ENCODE peak calls at places on chromosome X, in four cellular contexts. Y, L, M and K are unnamed samples.

GRCh38 chrX:12138366-12139313 is at the start of gene FRMPD4:
- DNase-seq in Y (no peak), L (no peak), M (no peak), K (peak)

GRCh38 chrX:47690175-47690574 is 31.2 kb upstream of the UXT start:
- DNase-seq in Y (no peak), L (no peak), M (no peak), K (no peak)

GRCh38 chrX:3811331-3812311 is 98.2 kb upstream of the PRKX start:
- DNase-seq in Y (no peak), L (peak), M (peak), K (peak)

GRCh38 chrX:15854080-15854655 is 445 bp downstream of the AP1S2 start:
- DNase-seq in Y (no peak), L (no peak), M (peak), K (no peak)

GRCh38 chrX:116490091-116490490 is 27.3 kb upstream of the CT83 start:
- DNase-seq in Y (no peak), L (no peak), M (no peak), K (no peak)

GRCh38 chrX:110491846-110492620 is 133.4 kb downstream of the RTL9 start:
- DNase-seq in Y (no peak), L (no peak), M (no peak), K (no peak)

GRCh38 chrX:39559229-39559628 is 538.5 kb downstream of the BCOR start:
- DNase-seq in Y (no peak), L (no peak), M (no peak), K (no peak)

GRCh38 chrX:119240356-119240755 is 4.3 kb downstream of the PGRMC1 start:
- DNase-seq in Y (no peak), L (no peak), M (no peak), K (no peak)

GRCh38 chrX:130028196-130028595 is 45.8 kb downstream of the BCORL1 start:
- DNase-seq in Y (peak), L (no peak), M (peak), K (no peak)

GRCh38 chrX:11451133-11451532 is 157.9 kb downstream of the AMELX start:
- DNase-seq in Y (no peak), L (no peak), M (no peak), K (no peak)

GRCh38 chrX:40539214-40540142 is 41.3 kb upstream of the ATP6AP2 start:
- DNase-seq in Y (peak), L (peak), M (peak), K (no peak)

GRCh38 chrX:68175569-68175968 is 257.7 kb downstream of the OPHN1 start:
- DNase-seq in Y (no peak), L (no peak), M (no peak), K (no peak)

GRCh38 chrX:123833387-123833786 is 26.5 kb upstream of the XIAP start:
- DNase-seq in Y (peak), L (peak), M (peak), K (peak)

GRCh38 chrX:45774961-45775360 is 574.3 kb upstream of the DIPK2B start:
- DNase-seq in Y (no peak), L (no peak), M (no peak), K (no peak)

GRCh38 chrX:22246620-22247019 is 26.1 kb upstream of the CBLL2 start:
- DNase-seq in Y (no peak), L (no peak), M (no peak), K (no peak)

GRCh38 chrX:133561251-133561650 is 146.0 kb upstream of the GPC4 start:
- DNase-seq in Y (no peak), L (no peak), M (no peak), K (no peak)

GRCh38 chrX:103107836-103108235 is 14.9 kb upstream of the NXF3 start:
- DNase-seq in Y (no peak), L (no peak), M (no peak), K (no peak)

GRCh38 chrX:861335-861890 is 230.8 kb downstream of the SHOX start:
- DNase-seq in Y (no peak), L (no peak), M (no peak), K (no peak)

GRCh38 chrX:44872319-44872816 is 620 bp upstream of the KDM6A start:
- DNase-seq in Y (no peak), L (no peak), M (peak), K (no peak)

GRCh38 chrX:146056511-146057081 is 239.0 kb downstream of the SLITRK2 start:
- DNase-seq in Y (no peak), L (no peak), M (no peak), K (no peak)

GRCh38 chrX:6024204-6024603 is 204.5 kb downstream of the NLGN4X start:
- DNase-seq in Y (no peak), L (no peak), M (no peak), K (no peak)

GRCh38 chrX:2485460-2485753 is 15.4 kb downstream of the DHRSX start:
- DNase-seq in Y (no peak), L (no peak), M (no peak), K (no peak)

GRCh38 chrX:2485789-2486345 is 14.9 kb downstream of the DHRSX start:
- DNase-seq in Y (no peak), L (no peak), M (no peak), K (no peak)

GRCh38 chrX:2483398-2483797 is 17.4 kb downstream of the DHRSX start:
- DNase-seq in Y (no peak), L (no peak), M (no peak), K (no peak)

GRCh38 chrX:2484721-2485459 is 15.9 kb downstream of the DHRSX start:
- DNase-seq in Y (no peak), L (no peak), M (no peak), K (no peak)

DNA sequence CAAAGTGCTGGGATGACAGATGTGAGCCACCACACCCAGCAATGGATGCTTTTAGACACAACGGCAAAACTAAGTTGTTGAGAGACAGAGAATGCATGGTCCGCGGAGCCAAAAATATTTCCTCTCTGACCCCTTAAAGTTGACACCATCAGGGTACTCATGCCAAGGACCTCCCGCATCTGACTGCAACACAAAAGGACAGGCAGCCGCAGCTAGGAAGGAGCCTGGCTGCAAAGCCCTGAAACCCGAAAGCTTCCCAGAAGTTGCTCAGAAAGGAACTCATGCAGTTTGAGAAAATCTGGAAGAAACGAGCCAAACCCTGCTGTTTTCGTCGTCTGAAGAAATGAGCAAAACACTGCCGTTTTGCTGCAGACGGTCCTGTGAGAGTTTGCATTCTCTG is 16.5 kb downstream of the DHRSX start:
- DNase-seq in Y (no peak), L (no peak), M (no peak), K (no peak)
- TF ChIP-seq SPI1 in Y (no peak), L (no peak), M (no peak), K (no peak)

GRCh38 chrX:55488268-55488558 is 1.4 kb downstream of the USP51 start:
- DNase-seq in Y (no peak), L (no peak), M (no peak), K (no peak)
- TF ChIP-seq SPI1 in Y (no peak), L (no peak), M (no peak), K (no peak)

GRCh38 chrX:151871244-151871643 is 41.4 kb upstream of the MAGEA4 start:
- DNase-seq in Y (no peak), L (no peak), M (no peak), K (no peak)
- TF ChIP-seq SPI1 in Y (no peak), L (no peak), M (no peak), K (no peak)

GRCh38 chrX:108025954-108026616 is 18.8 kb upstream of the VSIG1 start:
- DNase-seq in Y (no peak), L (no peak), M (no peak), K (no peak)
- TF ChIP-seq SPI1 in Y (no peak), L (no peak), M (no peak), K (no peak)

GRCh38 chrX:105098812-105099211 is 121.7 kb downstream of the TEX13A start:
- DNase-seq in Y (no peak), L (no peak), M (no peak), K (no peak)
- TF ChIP-seq SPI1 in Y (no peak), L (no peak), M (no peak), K (no peak)

GRCh38 chrX:31181377-31182038 is 109.7 kb upstream of the FTHL17 start:
- DNase-seq in Y (no peak), L (no peak), M (no peak), K (no peak)

GRCh38 chrX:31186693-31187338 is 115.0 kb upstream of the FTHL17 start:
- DNase-seq in Y (no peak), L (no peak), M (no peak), K (no peak)

GRCh38 chrX:31190221-31190975 is 118.6 kb upstream of the FTHL17 start:
- DNase-seq in Y (no peak), L (no peak), M (no peak), K (no peak)

GRCh38 chrX:31185884-31186283 is 114.0 kb upstream of the FTHL17 start:
- DNase-seq in Y (no peak), L (no peak), M (no peak), K (no peak)
- TF ChIP-seq SPI1 in Y (no peak), L (no peak), M (no peak), K (no peak)

GRCh38 chrX:37846141-37846540 is 1.2 kb downstream of the DYNLT3 start:
- DNase-seq in Y (no peak), L (no peak), M (no peak), K (no peak)
- TF ChIP-seq SPI1 in Y (no peak), L (no peak), M (no peak), K (no peak)

DNA sequence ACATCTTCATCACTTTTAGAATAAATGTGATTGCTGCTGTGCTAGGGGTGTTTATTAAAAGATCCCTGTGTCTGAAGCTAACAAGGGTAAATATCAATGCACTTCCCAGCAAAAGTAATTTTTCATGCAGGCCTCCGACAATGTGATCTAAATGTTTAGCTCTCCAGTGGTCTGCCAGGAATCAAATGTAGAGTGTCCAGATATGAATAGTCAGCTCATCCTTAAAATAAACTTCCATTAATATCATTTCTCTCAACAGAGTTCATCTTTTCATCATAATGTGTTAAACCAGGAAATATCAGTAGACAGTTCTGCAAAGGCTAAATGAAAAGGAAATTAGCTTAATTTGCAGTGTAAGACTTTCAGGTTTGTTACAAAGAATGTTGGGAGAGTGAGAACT is 102.2 kb upstream of the EGFL6 start:
- DNase-seq in Y (no peak), L (no peak), M (no peak), K (no peak)
- TF ChIP-seq SPI1 in Y (no peak), L (no peak), M (no peak), K (no peak)

GRCh38 chrX:150364347-150365050 is 1.4 kb downstream of the MAMLD1 start:
- DNase-seq in Y (no peak), L (no peak), M (no peak), K (no peak)

GRCh38 chrX:150361070-150361776 is 1.9 kb upstream of the MAMLD1 start:
- DNase-seq in Y (no peak), L (no peak), M (peak), K (no peak)

GRCh38 chrX:150361777-150362351 is 1.3 kb upstream of the MAMLD1 start:
- DNase-seq in Y (no peak), L (no peak), M (no peak), K (no peak)

GRCh38 chrX:150363561-150364346 is 637 bp downstream of the MAMLD1 start:
- DNase-seq in Y (no peak), L (no peak), M (no peak), K (no peak)

DNA sequence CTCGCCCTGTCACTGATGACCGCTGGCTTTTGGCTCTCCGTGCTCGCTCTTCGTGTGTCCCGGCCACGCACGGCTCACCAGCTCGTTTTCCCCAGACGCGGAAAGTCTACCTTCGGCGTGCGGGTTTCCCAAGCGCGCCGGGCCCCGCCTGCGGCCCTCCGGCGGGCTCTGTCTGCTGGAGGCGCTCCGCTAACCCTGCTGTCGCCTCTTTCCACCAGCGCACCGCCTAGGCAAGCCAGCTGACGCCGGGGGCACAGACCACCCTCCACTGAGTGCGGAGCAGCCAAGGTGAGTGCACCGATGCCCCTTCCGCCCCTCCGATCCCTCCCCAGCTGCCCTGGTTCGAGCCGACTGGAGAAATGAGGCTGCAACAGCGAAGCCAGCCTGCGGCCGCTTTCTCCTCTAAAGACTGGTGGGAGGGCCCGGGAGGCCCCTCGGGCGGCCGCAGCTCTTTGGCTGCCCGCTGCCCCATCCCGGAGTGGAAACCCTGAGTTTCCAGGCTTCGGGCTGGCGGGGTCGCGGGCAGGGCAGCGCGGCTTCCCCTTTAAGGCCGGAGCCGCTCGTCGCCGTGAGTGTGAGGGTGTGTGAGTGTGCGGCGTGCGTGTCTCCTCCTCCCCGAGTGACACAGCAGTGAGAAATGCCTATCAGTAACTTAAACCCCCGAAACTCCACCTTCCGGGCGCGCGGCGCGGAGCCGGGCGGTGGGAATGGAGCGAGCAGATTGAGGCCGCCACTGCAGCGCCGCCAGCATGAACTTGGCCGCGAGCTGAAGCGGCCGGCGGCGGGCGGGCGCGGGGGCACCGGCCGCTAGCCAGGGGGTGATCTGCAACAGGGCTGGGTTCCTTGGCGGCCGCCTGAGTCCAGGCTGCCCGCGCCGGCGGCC is at the start of gene MAMLD1:
- DNase-seq in Y (peak), L (no peak), M (peak), K (peak)
- TF ChIP-seq SPI1 in Y (no peak), L (no peak), M (no peak), K (no peak)